ENCODE peak calls at places on chromosomes 5 and 9, in six cellular contexts. Q is sciatic nerve, F is GM23338, E is T follicular helper cell, L is gastrocnemius medialis, Y is RKO. I is an unnamed sample.

GRCh38 chr9:4048441-4048840 is 251.4 kb downstream of the GLIS3 start:
- DNase-seq in Q (no peak), F (peak; percentile 47), E (no peak), L (no peak), Y (peak; percentile 24), I (peak; percentile 44)

GRCh38 chr5:4130819-4131218 is 535.2 kb downstream of the IRX1 start:
- DNase-seq in Q (no peak), F (peak; percentile 6), E (no peak), L (no peak), Y (no peak), I (no peak)

GRCh38 chr5:1409386-1410110 is 35.7 kb downstream of the SLC6A3 start:
- DNase-seq in Q (no peak), F (peak; percentile 78), E (no peak), L (no peak), Y (peak; percentile 44), I (peak; percentile 3)

GRCh38 chr9:71885467-71885866 is 25.5 kb downstream of the ABHD17B start:
- DNase-seq in Q (no peak), F (no peak), E (no peak), L (no peak), Y (no peak), I (no peak)

GRCh38 chr5:141475625-141476131 is at the start of gene PCDHGC3:
- DNase-seq in Q (peak; percentile 92), F (peak; percentile 95), E (peak; percentile 10), L (peak; percentile 92), Y (no peak), I (peak; percentile 91)

GRCh38 chr5:154249786-154250185 is 59.3 kb downstream of the GALNT10 start:
- DNase-seq in Q (no peak), F (no peak), E (no peak), L (no peak), Y (no peak), I (peak; percentile 72)

GRCh38 chr9:36974731-36975130 is 59.3 kb downstream of the PAX5 start:
- DNase-seq in Q (no peak), F (no peak), E (no peak), L (no peak), Y (no peak), I (no peak)

GRCh38 chr5:150017606-150018005 is 17.1 kb downstream of the HMGXB3 start:
- DNase-seq in Q (no peak), F (no peak), E (no peak), L (no peak), Y (peak; percentile 55), I (peak; percentile 56)

GRCh38 chr9:13274901-13275641 is 4.4 kb downstream of the MPDZ start:
- DNase-seq in Q (no peak), F (peak; percentile 21), E (no peak), L (no peak), Y (no peak), I (peak; percentile 61)

GRCh38 chr5:997711-998110 is 10.9 kb upstream of the NKD2 start:
- DNase-seq in Q (peak; percentile 39), F (no peak), E (no peak), L (no peak), Y (no peak), I (no peak)

GRCh38 chr5:115461506-115462290 is 82.9 kb downstream of the FEM1C start:
- DNase-seq in Q (no peak), F (no peak), E (no peak), L (no peak), Y (peak; percentile 32), I (peak; percentile 76)

GRCh38 chr5:144567416-144567770 is 396.7 kb downstream of the KCTD16 start:
- DNase-seq in Q (no peak), F (peak; percentile 28), E (no peak), L (no peak), Y (no peak), I (peak; percentile 35)

GRCh38 chr5:178770621-178771020 is 40.2 kb upstream of the ZNF354A start:
- DNase-seq in Q (peak; percentile 42), F (no peak), E (no peak), L (no peak), Y (no peak), I (no peak)

GRCh38 chr5:59893436-59894227 is at the start of gene PDE4D:
- DNase-seq in Q (peak; percentile 65), F (peak; percentile 91), E (no peak), L (no peak), Y (no peak), I (peak; percentile 64)

GRCh38 chr9:123355761-123356520 is at the start of gene CRB2:
- DNase-seq in Q (no peak), F (peak; percentile 92), E (no peak), L (no peak), Y (no peak), I (peak; percentile 59)

I was measured in amniotic epithelial cell.